ENCODE peak calls at places on chromosomes 7 and 10, in eight cellular contexts. One of them, this sample, is unnamed.

GRCh38 chr10:5862360-5862929 is 27.2 kb downstream of the ANKRD16 start:
- DNase-seq in A549: no peak
- DNase-seq in kidney: no peak
- DNase-seq in HCT116: no peak
- DNase-seq in testis: no peak
- DNase-seq in osteocyte: no peak
- DNase-seq in nephron progenitor cell: no peak
- DNase-seq in body of pancreas: no peak
- DNase-seq in this sample: peak

GRCh38 chr7:158366346-158366745 is 221.3 kb downstream of the PTPRN2 start:
- DNase-seq in kidney: no peak
- DNase-seq in testis: no peak
- DNase-seq in nephron progenitor cell: no peak
- DNase-seq in body of pancreas: no peak
- DNase-seq in osteocyte: no peak
- DNase-seq in HCT116: no peak
- DNase-seq in A549: no peak
- DNase-seq in this sample: no peak

GRCh38 chr10:3812141-3812540 is 27.1 kb upstream of the KLF6 start:
- DNase-seq in osteocyte: no peak
- DNase-seq in nephron progenitor cell: peak
- DNase-seq in body of pancreas: no peak
- DNase-seq in kidney: no peak
- DNase-seq in testis: no peak
- DNase-seq in HCT116: no peak
- DNase-seq in A549: no peak
- DNase-seq in this sample: no peak

GRCh38 chr7:47435889-47436312 is 146.0 kb downstream of the TNS3 start:
- DNase-seq in A549: peak
- DNase-seq in body of pancreas: peak
- DNase-seq in nephron progenitor cell: peak
- DNase-seq in testis: peak
- DNase-seq in HCT116: peak
- DNase-seq in kidney: no peak
- DNase-seq in osteocyte: no peak
- DNase-seq in this sample: no peak

GRCh38 chr7:54419209-54419608 is 123.0 kb upstream of the VSTM2A start:
- DNase-seq in body of pancreas: no peak
- DNase-seq in testis: no peak
- DNase-seq in HCT116: no peak
- DNase-seq in nephron progenitor cell: no peak
- DNase-seq in A549: no peak
- DNase-seq in kidney: peak
- DNase-seq in osteocyte: no peak
- DNase-seq in this sample: no peak

GRCh38 chr10:133030791-133031190 is 56.9 kb upstream of the ADGRA1 start:
- DNase-seq in HCT116: no peak
- DNase-seq in body of pancreas: no peak
- DNase-seq in osteocyte: no peak
- DNase-seq in A549: no peak
- DNase-seq in kidney: no peak
- DNase-seq in testis: no peak
- DNase-seq in nephron progenitor cell: peak
- DNase-seq in this sample: no peak

GRCh38 chr7:134703781-134704180 is 57.1 kb downstream of the BPGM start:
- DNase-seq in HCT116: no peak
- DNase-seq in nephron progenitor cell: no peak
- DNase-seq in body of pancreas: no peak
- DNase-seq in osteocyte: no peak
- DNase-seq in A549: no peak
- DNase-seq in testis: peak
- DNase-seq in kidney: peak
- DNase-seq in this sample: no peak

GRCh38 chr7:16712916-16713315 is 40.6 kb upstream of the TSPAN13 start:
- DNase-seq in A549: no peak
- DNase-seq in testis: no peak
- DNase-seq in body of pancreas: no peak
- DNase-seq in HCT116: no peak
- DNase-seq in osteocyte: no peak
- DNase-seq in kidney: no peak
- DNase-seq in nephron progenitor cell: no peak
- DNase-seq in this sample: no peak

GRCh38 chr7:155590215-155591023 is 44.1 kb upstream of the CNPY1 start:
- DNase-seq in HCT116: no peak
- DNase-seq in osteocyte: no peak
- DNase-seq in A549: no peak
- DNase-seq in nephron progenitor cell: no peak
- DNase-seq in body of pancreas: no peak
- DNase-seq in testis: no peak
- DNase-seq in kidney: peak
- DNase-seq in this sample: no peak

GRCh38 chr7:6640246-6640721 is 3.2 kb downstream of the ZNF316 start:
- DNase-seq in nephron progenitor cell: peak
- DNase-seq in body of pancreas: no peak
- DNase-seq in osteocyte: no peak
- DNase-seq in HCT116: no peak
- DNase-seq in kidney: peak
- DNase-seq in A549: peak
- DNase-seq in testis: no peak
- DNase-seq in this sample: no peak

GRCh38 chr7:42144253-42145002 is 92.6 kb downstream of the GLI3 start:
- DNase-seq in body of pancreas: no peak
- DNase-seq in HCT116: no peak
- DNase-seq in nephron progenitor cell: no peak
- DNase-seq in kidney: no peak
- DNase-seq in A549: no peak
- DNase-seq in osteocyte: no peak
- DNase-seq in testis: no peak
- DNase-seq in this sample: no peak

GRCh38 chr7:127943541-127944521 is 87.4 kb downstream of the LRRC4 start:
- DNase-seq in kidney: no peak
- DNase-seq in body of pancreas: no peak
- DNase-seq in nephron progenitor cell: no peak
- DNase-seq in HCT116: no peak
- DNase-seq in testis: peak
- DNase-seq in A549: no peak
- DNase-seq in osteocyte: no peak
- DNase-seq in this sample: no peak

GRCh38 chr7:138478499-138478908 is 18.4 kb downstream of the TRIM24 start:
- DNase-seq in osteocyte: no peak
- DNase-seq in HCT116: no peak
- DNase-seq in testis: no peak
- DNase-seq in A549: no peak
- DNase-seq in body of pancreas: no peak
- DNase-seq in kidney: no peak
- DNase-seq in nephron progenitor cell: no peak
- DNase-seq in this sample: peak

GRCh38 chr7:41702635-41703371 is at the start of gene INHBA:
- DNase-seq in HCT116: no peak
- DNase-seq in testis: no peak
- DNase-seq in kidney: no peak
- DNase-seq in A549: peak
- DNase-seq in body of pancreas: no peak
- DNase-seq in osteocyte: no peak
- DNase-seq in nephron progenitor cell: no peak
- DNase-seq in this sample: no peak

GRCh38 chr10:76026176-76026771 is 594.9 kb downstream of the LRMDA start:
- DNase-seq in A549: no peak
- DNase-seq in body of pancreas: no peak
- DNase-seq in testis: no peak
- DNase-seq in osteocyte: no peak
- DNase-seq in HCT116: no peak
- DNase-seq in kidney: no peak
- DNase-seq in nephron progenitor cell: no peak
- DNase-seq in this sample: no peak

GRCh38 chr10:97553575-97554100 is 18.9 kb upstream of the ANKRD2 start:
- DNase-seq in osteocyte: no peak
- DNase-seq in A549: peak
- DNase-seq in kidney: no peak
- DNase-seq in nephron progenitor cell: peak
- DNase-seq in HCT116: no peak
- DNase-seq in testis: peak
- DNase-seq in body of pancreas: peak
- DNase-seq in this sample: no peak
- TF ChIP-seq CTCF in osteocyte: peak
- TF ChIP-seq CTCF in A549: peak
- TF ChIP-seq CTCF in kidney: peak
- TF ChIP-seq CTCF in nephron progenitor cell: peak
- TF ChIP-seq CTCF in HCT116: peak
- TF ChIP-seq CTCF in testis: peak
- TF ChIP-seq CTCF in body of pancreas: peak
- TF ChIP-seq CTCF in this sample: peak

DNA sequence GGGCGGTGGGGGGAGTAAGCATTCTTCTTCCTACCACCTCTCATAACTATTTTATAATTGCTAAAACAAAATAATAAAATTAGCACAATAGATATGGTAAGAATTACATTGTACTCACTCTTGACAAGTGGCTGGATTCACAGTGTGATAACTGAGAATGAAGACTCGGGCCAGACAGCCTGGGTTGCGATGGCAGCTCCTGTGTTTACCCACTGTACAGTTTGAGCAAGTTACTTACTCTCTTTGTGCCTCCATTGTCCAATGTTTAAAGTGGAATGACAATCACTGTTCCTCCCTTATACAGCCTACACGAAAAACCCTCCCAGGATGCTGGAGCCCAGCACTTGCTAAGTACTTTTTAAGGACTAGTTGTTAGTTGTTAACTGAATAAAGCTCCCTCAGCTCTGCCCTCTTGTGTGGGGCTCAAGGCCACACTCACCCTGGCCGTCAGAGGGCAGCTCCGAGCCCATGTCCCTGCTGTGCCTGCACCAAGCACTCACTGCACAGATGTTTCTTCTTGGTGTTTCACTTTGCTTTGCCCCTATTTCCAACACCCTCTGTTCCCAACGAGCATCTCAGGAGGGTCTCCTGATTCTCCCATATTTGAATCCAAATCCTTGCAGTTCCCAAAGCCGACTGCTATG is 56.4 kb upstream of the NPS start:
- DNase-seq in osteocyte: no peak
- DNase-seq in testis: no peak
- DNase-seq in HCT116: peak
- DNase-seq in body of pancreas: no peak
- DNase-seq in A549: peak
- DNase-seq in kidney: no peak
- DNase-seq in nephron progenitor cell: no peak
- DNase-seq in this sample: no peak
- TF ChIP-seq CTCF in osteocyte: peak
- TF ChIP-seq CTCF in testis: no peak
- TF ChIP-seq CTCF in HCT116: peak
- TF ChIP-seq CTCF in body of pancreas: no peak
- TF ChIP-seq CTCF in A549: peak
- TF ChIP-seq CTCF in kidney: no peak
- TF ChIP-seq CTCF in nephron progenitor cell: no peak
- TF ChIP-seq CTCF in this sample: no peak

DNA sequence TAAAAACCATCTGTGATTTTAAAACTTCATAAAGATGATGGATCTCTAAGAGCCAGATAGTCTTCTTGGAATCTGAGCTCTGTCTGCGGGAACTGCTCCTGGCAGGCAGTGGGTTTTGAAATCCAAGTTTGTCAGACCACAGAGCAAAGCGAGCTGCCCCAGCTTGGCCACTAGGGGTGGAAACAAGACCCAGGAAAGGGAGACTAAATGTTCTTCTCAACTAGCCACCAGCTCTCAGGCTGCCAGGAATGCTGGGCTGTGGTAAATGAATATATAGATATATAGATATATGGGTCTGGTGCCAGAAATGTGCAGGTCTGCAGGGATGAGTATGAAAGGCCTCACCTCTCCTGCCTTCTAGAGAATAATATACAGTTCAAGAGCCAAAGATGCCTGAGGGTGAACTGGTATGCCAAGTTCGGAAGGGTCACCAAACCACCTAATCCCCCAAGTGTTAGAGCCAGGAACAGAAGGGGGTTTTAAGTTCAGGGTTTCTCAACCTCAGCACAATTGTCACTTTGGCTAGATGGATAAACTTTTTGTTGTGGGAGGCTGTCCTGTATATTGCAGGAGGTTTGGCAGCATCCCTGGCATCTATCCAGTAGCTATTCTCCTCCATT is 208.7 kb downstream of the KCNMA1 start:
- DNase-seq in testis: peak
- DNase-seq in kidney: no peak
- DNase-seq in body of pancreas: peak
- DNase-seq in nephron progenitor cell: peak
- DNase-seq in osteocyte: no peak
- DNase-seq in A549: peak
- DNase-seq in HCT116: peak
- DNase-seq in this sample: no peak
- TF ChIP-seq CTCF in testis: peak
- TF ChIP-seq CTCF in kidney: peak
- TF ChIP-seq CTCF in body of pancreas: peak
- TF ChIP-seq CTCF in nephron progenitor cell: peak
- TF ChIP-seq CTCF in osteocyte: peak
- TF ChIP-seq CTCF in A549: peak
- TF ChIP-seq CTCF in HCT116: peak
- TF ChIP-seq CTCF in this sample: peak

DNA sequence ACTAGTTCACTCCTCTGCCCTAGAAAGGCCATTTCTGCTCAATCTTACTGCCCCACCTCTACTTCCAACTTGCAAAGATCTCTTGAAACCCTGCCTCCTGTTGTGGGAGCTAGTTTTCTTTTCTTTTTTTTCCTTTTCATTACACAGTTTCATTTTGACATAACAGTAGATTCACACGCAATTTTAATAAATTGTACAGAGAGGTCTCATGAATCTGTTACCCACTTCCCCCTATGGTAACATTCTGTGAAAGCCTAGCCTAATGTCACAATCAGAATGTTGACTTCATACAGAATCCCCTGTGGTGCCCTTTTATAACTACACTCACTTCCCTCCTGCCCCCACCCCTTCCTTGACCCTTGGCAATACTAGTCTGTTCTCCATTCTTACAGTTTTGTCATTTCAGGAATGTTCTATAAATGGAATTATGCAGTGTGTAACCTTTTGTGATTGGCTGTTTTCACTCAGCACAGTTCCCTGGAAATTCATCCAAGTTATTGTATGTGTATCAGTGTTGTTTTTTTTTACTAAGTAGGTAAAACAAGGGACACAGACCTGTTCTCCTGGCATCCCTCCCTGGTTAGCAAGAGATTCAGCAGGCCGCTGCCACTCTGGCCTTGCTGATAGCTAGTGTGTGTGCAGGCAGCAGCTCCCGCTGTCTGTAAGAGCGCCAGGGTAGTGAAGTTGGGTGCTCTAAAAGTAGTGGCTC is 21.5 kb downstream of the CHST3 start:
- DNase-seq in A549: no peak
- DNase-seq in nephron progenitor cell: no peak
- DNase-seq in testis: no peak
- DNase-seq in HCT116: no peak
- DNase-seq in kidney: peak
- DNase-seq in osteocyte: no peak
- DNase-seq in body of pancreas: no peak
- DNase-seq in this sample: peak
- TF ChIP-seq CTCF in A549: no peak
- TF ChIP-seq CTCF in nephron progenitor cell: no peak
- TF ChIP-seq CTCF in testis: no peak
- TF ChIP-seq CTCF in HCT116: no peak
- TF ChIP-seq CTCF in kidney: no peak
- TF ChIP-seq CTCF in osteocyte: no peak
- TF ChIP-seq CTCF in body of pancreas: no peak
- TF ChIP-seq CTCF in this sample: no peak